ENCODE peak calls at places on chromosomes 1 and 21, in five cellular contexts. Z is IMR-90, D is K562, K is HEK293T, T is GM12878. H is an unnamed sample.

GRCh38 chr1:80447533-80447932 is 1353.2 kb upstream of the ADGRL2 start:
- DNase-seq in K (no peak), D (no peak), T (no peak), Z (no peak), H (no peak)

GRCh38 chr1:86205741-86206140 is 49.2 kb upstream of the COL24A1 start:
- DNase-seq in D (no peak), Z (peak), T (no peak), K (no peak), H (no peak)

GRCh38 chr1:185314416-185314815 is 2.6 kb downstream of the IVNS1ABP start:
- DNase-seq in T (no peak), D (peak), Z (no peak), K (no peak), H (no peak)

GRCh38 chr1:223504741-223505140 is 111.5 kb downstream of the CCDC185 start:
- DNase-seq in K (no peak), T (no peak), Z (peak), D (peak), H (no peak)

GRCh38 chr1:198969981-198970380 is 331.1 kb downstream of the PTPRC start:
- DNase-seq in K (no peak), Z (no peak), D (no peak), T (no peak), H (no peak)

GRCh38 chr1:230067441-230067870 is 418 bp downstream of the GALNT2 start:
- DNase-seq in K (peak), Z (no peak), T (no peak), D (peak), H (peak)

GRCh38 chr1:236767276-236767675 is 27.8 kb upstream of the MTR start:
- DNase-seq in D (no peak), K (no peak), Z (no peak), T (no peak), H (no peak)

GRCh38 chr1:200699871-200700270 is 30.2 kb upstream of the DDX59 start:
- DNase-seq in K (peak), T (no peak), Z (peak), D (peak), H (no peak)

GRCh38 chr1:24322636-24323177 is 3.5 kb downstream of the GRHL3 start:
- DNase-seq in D (no peak), T (no peak), K (no peak), Z (no peak), H (no peak)

GRCh38 chr1:154711416-154711815 is 103.4 kb upstream of the ADAR start:
- DNase-seq in Z (no peak), K (no peak), D (no peak), T (no peak), H (no peak)

GRCh38 chr1:22114083-22115012 is 28.5 kb downstream of the WNT4 start:
- DNase-seq in K (no peak), T (no peak), Z (peak), D (no peak), H (no peak)

GRCh38 chr1:13605159-13605558 is 21.5 kb downstream of the PDPN start:
- DNase-seq in T (no peak), D (no peak), Z (peak), K (no peak), H (peak)

GRCh38 chr1:27934818-27935549 is at the start of gene SMPDL3B:
- DNase-seq in D (peak), T (no peak), K (peak), Z (no peak), H (peak)

GRCh38 chr21:33541756-33542639 is at the start of gene GART:
- DNase-seq in T (peak), Z (peak), D (peak), K (peak), H (peak)

GRCh38 chr1:30362603-30362990 is 360.8 kb downstream of the MATN1 start:
- DNase-seq in K (no peak), T (no peak), Z (no peak), D (no peak), H (no peak)

GRCh38 chr1:30366199-30366598 is 357.2 kb downstream of the MATN1 start:
- DNase-seq in K (no peak), T (no peak), D (no peak), Z (no peak), H (no peak)

GRCh38 chr1:30365596-30365995 is 357.8 kb downstream of the MATN1 start:
- DNase-seq in D (no peak), T (no peak), Z (no peak), K (no peak), H (no peak)

GRCh38 chr1:30368841-30369240 is 354.5 kb downstream of the MATN1 start:
- DNase-seq in K (no peak), Z (no peak), T (no peak), D (no peak), H (no peak)

DNA sequence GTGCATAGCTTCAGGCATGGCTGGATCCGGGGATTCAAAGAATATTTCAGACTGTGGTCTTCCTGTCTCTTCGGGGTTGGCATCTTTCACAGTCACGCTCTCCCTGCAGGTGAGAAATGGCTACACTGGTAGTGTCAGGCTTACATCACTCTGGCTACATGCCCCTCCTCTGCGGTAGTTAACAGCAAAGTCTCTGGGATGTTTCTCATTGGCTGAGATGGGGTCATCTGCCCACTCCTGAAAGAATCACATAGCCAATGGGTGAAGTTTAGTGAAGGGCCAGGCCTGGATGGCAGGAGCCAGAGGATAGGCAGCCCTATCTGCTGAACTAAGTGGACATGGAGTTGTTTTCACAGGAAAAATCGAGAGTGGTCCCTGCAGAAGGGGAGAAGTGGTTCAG is 356.5 kb downstream of the MATN1 start:
- DNase-seq in T (no peak), Z (no peak), K (no peak), D (no peak), H (no peak)
- TF ChIP-seq BHLHE40 in T (no peak), Z (no peak), K (no peak), D (no peak), H (no peak)

GRCh38 chr1:36773827-36774541 is 260.3 kb downstream of the GRIK3 start:
- DNase-seq in Z (no peak), D (no peak), K (no peak), T (no peak), H (no peak)

GRCh38 chr1:36772837-36773495 is 261.3 kb downstream of the GRIK3 start:
- DNase-seq in Z (no peak), K (no peak), T (no peak), D (no peak), H (no peak)

GRCh38 chr1:36771222-36771621 is 263.1 kb downstream of the GRIK3 start:
- DNase-seq in D (no peak), K (no peak), T (no peak), Z (no peak), H (no peak)

GRCh38 chr1:36769886-36770830 is 264.2 kb downstream of the GRIK3 start:
- DNase-seq in Z (no peak), K (no peak), D (no peak), T (no peak), H (no peak)

DNA sequence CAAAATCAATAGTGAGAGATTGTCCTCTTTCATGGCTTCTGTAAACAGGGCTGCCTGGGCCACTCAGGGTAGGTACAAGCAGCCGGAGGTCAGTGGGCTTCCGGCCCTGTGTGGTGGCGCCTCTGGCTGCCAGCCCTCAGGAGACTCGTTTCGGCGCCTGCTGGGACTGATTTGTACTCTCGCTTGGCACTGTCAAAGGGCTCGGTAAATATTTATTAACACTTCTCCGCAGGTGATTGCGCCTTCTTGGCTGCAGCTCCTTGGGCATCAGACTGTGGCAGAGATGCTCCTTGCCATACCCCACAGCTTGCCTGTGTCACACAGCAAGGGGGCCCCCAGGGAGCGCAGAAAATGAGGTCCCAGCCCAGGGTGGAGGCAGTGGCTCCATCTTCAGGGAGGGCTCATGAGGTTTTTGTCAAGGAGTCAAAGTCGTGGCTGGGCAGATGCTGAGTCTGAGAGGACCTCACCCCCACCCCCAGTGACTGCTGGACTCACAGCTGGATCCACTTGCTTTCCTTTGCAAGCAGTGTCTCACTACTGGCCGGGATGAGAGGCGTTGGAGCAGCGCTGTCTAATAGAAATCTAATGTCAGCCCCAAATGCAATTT is 262.5 kb downstream of the GRIK3 start:
- DNase-seq in Z (no peak), K (no peak), T (no peak), D (no peak), H (no peak)
- TF ChIP-seq BHLHE40 in Z (no peak), K (no peak), T (no peak), D (no peak), H (no peak)

GRCh38 chr1:213481395-213481794 is 430.4 kb downstream of the RPS6KC1 start:
- DNase-seq in Z (no peak), D (no peak), K (no peak), T (no peak), H (no peak)
- TF ChIP-seq BHLHE40 in Z (no peak), D (no peak), K (no peak), T (no peak), H (no peak)

DNA sequence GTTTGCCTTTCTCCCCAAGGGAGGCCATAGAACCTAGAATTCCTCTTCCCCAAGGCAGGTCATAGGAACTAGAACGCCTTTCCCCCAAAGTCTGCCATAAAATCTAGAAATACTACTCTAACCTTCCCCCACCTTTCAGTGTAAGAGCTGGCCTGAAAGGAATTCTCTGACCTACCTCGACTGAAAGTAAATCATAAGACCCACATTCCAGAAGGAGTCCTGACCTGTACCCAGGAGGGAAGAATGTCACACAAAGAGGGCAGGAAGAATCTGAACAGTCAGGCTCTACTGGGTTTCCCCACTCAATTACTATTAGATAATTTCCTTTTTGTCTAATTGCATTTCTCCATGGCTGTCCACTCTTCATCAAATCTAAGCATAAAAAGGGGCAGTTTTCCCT is 5.7 kb upstream of the ATG4C start:
- DNase-seq in Z (no peak), D (no peak), K (no peak), T (no peak), H (no peak)
- TF ChIP-seq BHLHE40 in Z (no peak), D (no peak), K (no peak), T (no peak), H (no peak)

GRCh38 chr1:58290685-58291372 is 255.7 kb downstream of the OMA1 start:
- DNase-seq in Z (peak), T (no peak), D (peak), K (peak), H (no peak)
- TF ChIP-seq BHLHE40 in Z (no peak), T (no peak), D (no peak), K (no peak), H (no peak)

DNA sequence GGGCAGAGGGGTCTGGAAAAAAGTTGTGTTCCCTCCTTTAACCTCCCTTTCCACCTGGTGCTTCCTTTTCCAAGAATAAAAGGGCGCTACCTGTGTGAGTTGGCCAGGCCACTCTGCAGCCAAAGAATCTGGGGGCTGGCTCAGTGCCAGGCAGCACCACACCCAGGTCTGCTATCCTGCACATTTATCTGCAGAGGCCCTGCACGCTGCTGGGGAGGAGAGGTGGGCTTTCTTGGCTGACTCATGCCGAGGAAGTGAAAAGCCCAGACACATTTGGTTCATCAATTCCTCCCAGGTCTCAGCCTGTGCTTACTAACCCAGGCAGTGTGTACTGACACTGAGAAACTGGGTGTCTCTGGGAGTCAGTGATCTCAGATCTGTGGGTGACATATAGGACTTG is 79.8 kb upstream of the F3 start:
- DNase-seq in K (no peak), Z (peak), T (no peak), D (peak), H (no peak)
- TF ChIP-seq BHLHE40 in K (no peak), Z (no peak), T (no peak), D (no peak), H (no peak)

GRCh38 chr1:38015978-38016640 is 3.6 kb downstream of the UTP11 start:
- DNase-seq in Z (peak), K (no peak), D (peak), T (no peak), H (no peak)

GRCh38 chr1:38018864-38019343 is 6.4 kb downstream of the UTP11 start:
- DNase-seq in K (no peak), Z (peak), T (no peak), D (peak), H (no peak)

GRCh38 chr1:38013027-38013588 is 574 bp downstream of the UTP11 start:
- DNase-seq in Z (peak), K (peak), D (peak), T (no peak), H (no peak)

GRCh38 chr1:38014171-38014570 is 1.6 kb downstream of the UTP11 start:
- DNase-seq in K (no peak), D (peak), T (no peak), Z (no peak), H (no peak)

GRCh38 chr1:38014724-38015424 is 2.3 kb downstream of the UTP11 start:
- DNase-seq in T (no peak), D (peak), Z (no peak), K (no peak), H (no peak)
- TF ChIP-seq BHLHE40 in T (no peak), D (no peak), Z (no peak), K (no peak), H (no peak)

GRCh38 chr1:51559064-51559500 is 40.0 kb upstream of the EPS15 start:
- DNase-seq in D (peak), Z (no peak), K (no peak), T (no peak), H (no peak)
- TF ChIP-seq BHLHE40 in D (no peak), Z (no peak), K (no peak), T (no peak), H (no peak)

DNA sequence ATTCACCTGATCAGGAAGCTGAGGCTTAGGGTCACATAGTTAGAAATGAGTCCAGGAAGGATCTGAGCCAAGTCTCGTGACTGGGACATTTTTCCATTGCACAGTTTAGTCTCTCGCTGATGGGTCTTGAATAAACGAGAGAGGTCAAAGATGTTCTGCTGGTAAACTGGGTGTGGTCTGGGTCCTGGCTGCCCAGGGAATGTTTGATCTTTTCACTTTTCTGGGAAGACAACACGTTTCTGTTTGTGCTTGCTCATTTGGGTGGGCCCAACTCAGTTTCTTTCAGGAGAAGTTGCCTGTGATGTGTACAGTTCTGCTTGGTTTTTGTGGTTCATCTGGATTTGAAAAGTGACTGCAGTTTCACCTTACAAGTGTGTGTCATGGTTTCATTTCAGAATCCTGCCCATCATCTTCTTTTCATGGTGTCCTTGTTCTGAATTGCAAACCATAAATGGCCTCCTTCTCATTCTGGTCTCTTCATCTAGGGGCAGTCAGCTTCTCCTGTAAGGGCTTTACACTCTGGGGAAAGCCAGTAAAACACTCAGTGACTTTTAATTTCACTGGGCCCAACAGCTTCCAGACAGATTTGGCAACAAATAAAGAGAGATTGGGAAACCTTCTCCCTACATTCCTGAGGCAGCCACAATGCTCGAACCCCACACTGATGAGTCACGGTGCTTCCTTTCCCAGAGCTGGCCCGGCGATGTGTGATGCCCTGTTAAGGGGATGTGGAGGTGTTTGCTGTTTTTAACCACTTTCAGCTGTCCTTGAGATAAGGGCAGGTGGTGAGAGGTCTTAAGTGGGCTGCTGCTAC is 7.2 kb upstream of the TACSTD2 start:
- DNase-seq in Z (peak), D (peak), K (no peak), T (no peak), H (peak)
- TF ChIP-seq BHLHE40 in Z (peak), D (no peak), K (no peak), T (peak), H (peak)

GRCh38 chr1:6891781-6892579 is 106.7 kb downstream of the CAMTA1 start:
- DNase-seq in Z (no peak), T (no peak), K (no peak), D (no peak), H (no peak)

GRCh38 chr1:6888268-6888667 is 103.0 kb downstream of the CAMTA1 start:
- DNase-seq in T (no peak), K (no peak), Z (peak), D (no peak), H (no peak)

GRCh38 chr1:6890686-6891085 is 105.4 kb downstream of the CAMTA1 start:
- DNase-seq in Z (no peak), T (no peak), K (no peak), D (no peak), H (no peak)

GRCh38 chr1:6888870-6889269 is 103.6 kb downstream of the CAMTA1 start:
- DNase-seq in Z (no peak), T (peak), D (no peak), K (no peak), H (no peak)

GRCh38 chr1:6889875-6890480 is 104.7 kb downstream of the CAMTA1 start:
- DNase-seq in Z (peak), T (no peak), K (peak), D (peak), H (peak)
- TF ChIP-seq BHLHE40 in Z (no peak), T (no peak), K (no peak), D (peak), H (no peak)

H was measured in A549.